ENCODE peak calls at places on chromosomes 2 and 18, in eight cellular contexts. S, R, P, L, C, K, V and Q are unnamed samples.

GRCh38 chr2:229943770-229944449 is 21.6 kb downstream of the FBXO36 start:
- DNase-seq in S (no peak), R (no peak), P (no peak), L (no peak), C (no peak), K (no peak), V (no peak), Q (peak; percentile 10)

GRCh38 chr2:39780825-39781600 is 2.0 kb upstream of the THUMPD2 start:
- DNase-seq in S (peak; percentile 18), R (peak; percentile 6), P (peak; percentile 16), L (peak; percentile 27), C (no peak), K (no peak), V (no peak), Q (no peak)

GRCh38 chr18:62925031-62925688 is 209.8 kb downstream of the PHLPP1 start:
- DNase-seq in S (no peak), R (no peak), P (no peak), L (peak; percentile 55), C (no peak), K (no peak), V (no peak), Q (no peak)

GRCh38 chr18:33540392-33540791 is 37.6 kb upstream of the ASXL3 start:
- DNase-seq in S (no peak), R (no peak), P (no peak), L (no peak), C (no peak), K (no peak), V (no peak), Q (no peak)

GRCh38 chr18:22827216-22827615 is 105.9 kb upstream of the RBBP8 start:
- DNase-seq in S (peak; percentile 17), R (peak; percentile 81), P (no peak), L (peak; percentile 83), C (no peak), K (no peak), V (no peak), Q (no peak)

GRCh38 chr18:2146092-2146491 is 425.2 kb downstream of the METTL4 start:
- DNase-seq in S (no peak), R (peak; percentile 89), P (no peak), L (peak; percentile 16), C (no peak), K (no peak), V (no peak), Q (no peak)

GRCh38 chr2:46857871-46858696 is 57.5 kb downstream of the MCFD2 start:
- DNase-seq in S (peak; percentile 78), R (peak; percentile 98), P (no peak), L (peak; percentile 99), C (no peak), K (no peak), V (no peak), Q (peak; percentile 91)

GRCh38 chr2:26772064-26773001 is 8.2 kb downstream of the SLC35F6 start:
- DNase-seq in S (peak; percentile 68), R (peak; percentile 52), P (no peak), L (peak; percentile 24), C (no peak), K (peak; percentile 95), V (peak; percentile 97), Q (peak; percentile 23)

GRCh38 chr2:241560883-241561474 is 2.4 kb downstream of the BOK start:
- DNase-seq in S (peak; percentile 53), R (no peak), P (no peak), L (peak; percentile 49), C (no peak), K (no peak), V (peak; percentile 51), Q (peak; percentile 23)

DNA sequence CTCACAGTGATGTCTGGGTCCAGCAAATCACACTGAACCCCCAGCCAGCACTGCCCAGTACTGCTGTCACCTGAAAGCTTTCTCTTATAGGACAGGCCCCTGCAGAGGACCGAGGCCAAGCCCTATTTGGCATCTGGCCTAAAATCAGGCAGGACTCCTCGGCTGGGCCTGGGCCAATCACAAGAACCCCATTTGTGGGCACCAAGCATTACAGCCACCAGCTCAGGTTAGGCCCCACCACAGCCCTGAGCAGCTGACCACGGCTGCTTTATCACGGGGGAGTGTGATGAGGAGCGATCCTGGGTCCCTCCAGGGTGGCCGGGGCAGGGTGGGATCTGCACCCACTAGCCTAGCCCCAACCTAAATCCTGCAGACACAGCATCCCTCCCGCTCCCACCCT is 8.2 kb downstream of the BIN1 start:
- DNase-seq in S (no peak), R (no peak), P (no peak), L (no peak), C (no peak), K (no peak), V (no peak), Q (no peak)
- H3K27ac ChIP-seq in S (no peak overlapping the region), R (no peak overlapping the region), P (no peak overlapping the region), L (no peak overlapping the region), C (no peak overlapping the region), K (no peak overlapping the region), V (no peak overlapping the region), Q (no peak overlapping the region)

GRCh38 chr18:46715062-46715461 is 41.8 kb downstream of the ST8SIA5 start:
- DNase-seq in S (no peak), R (no peak), P (no peak), L (no peak), C (no peak), K (no peak), V (no peak), Q (no peak)

GRCh38 chr18:46706968-46707367 is 49.9 kb downstream of the ST8SIA5 start:
- DNase-seq in S (peak; percentile 5), R (peak; percentile 64), P (no peak), L (peak; percentile 50), C (no peak), K (no peak), V (no peak), Q (no peak)

GRCh38 chr18:46716336-46716735 is 40.5 kb downstream of the ST8SIA5 start:
- DNase-seq in S (no peak), R (no peak), P (no peak), L (no peak), C (no peak), K (no peak), V (no peak), Q (no peak)

GRCh38 chr18:46712406-46712805 is 44.4 kb downstream of the ST8SIA5 start:
- DNase-seq in S (peak; percentile 90), R (no peak), P (no peak), L (peak; percentile 91), C (no peak), K (no peak), V (no peak), Q (no peak)

GRCh38 chr18:46711444-46711863 is 45.4 kb downstream of the ST8SIA5 start:
- DNase-seq in S (peak; percentile 63), R (no peak), P (no peak), L (no peak), C (no peak), K (no peak), V (no peak), Q (no peak)
- H3K27ac ChIP-seq in S (no peak overlapping the region), R (no peak overlapping the region), P (no peak overlapping the region), L (no peak overlapping the region), C (no peak overlapping the region), K (no peak overlapping the region), V (no peak overlapping the region), Q (no peak overlapping the region)

GRCh38 chr2:102782187-102782586 is 20.4 kb downstream of the TMEM182 start:
- DNase-seq in S (no peak), R (no peak), P (no peak), L (no peak), C (no peak), K (no peak), V (no peak), Q (no peak)

GRCh38 chr2:102782916-102783315 is 21.1 kb downstream of the TMEM182 start:
- DNase-seq in S (no peak), R (peak; percentile 59), P (no peak), L (no peak), C (no peak), K (no peak), V (no peak), Q (no peak)

GRCh38 chr2:102778260-102778659 is 16.4 kb downstream of the TMEM182 start:
- DNase-seq in S (no peak), R (no peak), P (no peak), L (no peak), C (no peak), K (no peak), V (no peak), Q (no peak)

GRCh38 chr2:102783506-102784189 is 21.8 kb downstream of the TMEM182 start:
- DNase-seq in S (no peak), R (peak; percentile 94), P (no peak), L (no peak), C (no peak), K (no peak), V (no peak), Q (no peak)

DNA sequence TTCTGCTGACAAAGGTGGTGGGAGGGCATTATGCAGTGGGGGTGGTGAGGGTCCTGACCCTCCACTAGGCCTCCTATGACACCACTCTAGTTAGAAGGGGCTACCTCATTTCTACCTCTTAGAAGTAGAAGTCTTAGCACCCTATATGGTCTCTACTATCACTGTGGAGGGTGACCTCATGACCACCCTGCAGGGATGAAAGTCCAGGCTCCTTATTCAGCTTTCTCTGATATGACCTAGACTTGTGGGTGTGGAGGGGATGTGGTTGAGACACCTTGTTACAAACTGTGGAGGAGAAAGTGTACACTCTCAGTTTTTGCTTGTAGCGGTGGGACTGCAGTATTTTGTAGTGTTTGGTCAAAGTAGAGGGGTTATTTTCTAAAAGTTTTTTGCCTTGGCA is 18.6 kb downstream of the TMEM182 start:
- DNase-seq in S (no peak), R (no peak), P (no peak), L (no peak), C (no peak), K (no peak), V (no peak), Q (no peak)
- H3K27ac ChIP-seq in S (no peak overlapping the region), R (no peak overlapping the region), P (no peak overlapping the region), L (no peak overlapping the region), C (no peak overlapping the region), K (no peak overlapping the region), V (no peak overlapping the region), Q (no peak overlapping the region)

GRCh38 chr2:223941579-223942277 is 3.4 kb downstream of the WDFY1 start:
- DNase-seq in S (peak; percentile 45), R (no peak), P (no peak), L (peak; percentile 95), C (no peak), K (no peak), V (no peak), Q (peak; percentile 76)
- H3K27ac ChIP-seq in S (peak overlapping the region; percentile 69), R (no peak overlapping the region), P (no peak overlapping the region), L (peak overlapping the region; percentile 80), C (peak overlapping the region; percentile 47), K (no peak overlapping the region), V (no peak overlapping the region), Q (peak overlapping the region; percentile 38)

GRCh38 chr18:76412010-76412817 is 82.8 kb downstream of the ZNF516 start:
- DNase-seq in S (no peak), R (no peak), P (no peak), L (peak; percentile 80), C (no peak), K (no peak), V (no peak), Q (peak; percentile 12)
- H3K27ac ChIP-seq in S (peak overlapping the region; percentile 27), R (no peak overlapping the region), P (no peak overlapping the region), L (no peak overlapping the region), C (no peak overlapping the region), K (no peak overlapping the region), V (no peak overlapping the region), Q (no peak overlapping the region)